ENCODE peak calls at places on chromosome 2, in six cellular contexts. One of them, this sample, is unnamed.

GRCh38 chr2:148978736-148979135 is 59.8 kb upstream of the LYPD6B start:
- DNase-seq in CD4-positive, alpha-beta memory T cell: no peak
- DNase-seq in Caki2: no peak
- DNase-seq in ureter: no peak
- DNase-seq in OCI-LY7: no peak
- DNase-seq in GOT3: no peak
- DNase-seq in this sample: no peak

GRCh38 chr2:176484838-176485237 is 215.6 kb downstream of the MTX2 start:
- DNase-seq in ureter: no peak
- DNase-seq in Caki2: no peak
- DNase-seq in CD4-positive, alpha-beta memory T cell: no peak
- DNase-seq in GOT3: no peak
- DNase-seq in OCI-LY7: no peak
- DNase-seq in this sample: no peak

GRCh38 chr2:43228341-43228751 is 1.9 kb upstream of the ZFP36L2 start:
- DNase-seq in Caki2: no peak
- DNase-seq in ureter: no peak
- DNase-seq in GOT3: no peak
- DNase-seq in OCI-LY7: peak
- DNase-seq in CD4-positive, alpha-beta memory T cell: peak
- DNase-seq in this sample: no peak

GRCh38 chr2:39516347-39517101 is 79.4 kb upstream of the MAP4K3 start:
- DNase-seq in GOT3: no peak
- DNase-seq in CD4-positive, alpha-beta memory T cell: no peak
- DNase-seq in Caki2: no peak
- DNase-seq in ureter: peak
- DNase-seq in OCI-LY7: no peak
- DNase-seq in this sample: peak

GRCh38 chr2:125822746-125823145 is 833.2 kb upstream of the GYPC start:
- DNase-seq in OCI-LY7: no peak
- DNase-seq in Caki2: no peak
- DNase-seq in ureter: no peak
- DNase-seq in CD4-positive, alpha-beta memory T cell: no peak
- DNase-seq in GOT3: no peak
- DNase-seq in this sample: no peak

GRCh38 chr2:229339613-229340012 is 68.5 kb upstream of the PID1 start:
- DNase-seq in ureter: no peak
- DNase-seq in GOT3: no peak
- DNase-seq in OCI-LY7: no peak
- DNase-seq in CD4-positive, alpha-beta memory T cell: no peak
- DNase-seq in Caki2: no peak
- DNase-seq in this sample: no peak

GRCh38 chr2:183172220-183172887 is 48.1 kb downstream of the NUP35 start:
- DNase-seq in CD4-positive, alpha-beta memory T cell: no peak
- DNase-seq in GOT3: no peak
- DNase-seq in OCI-LY7: no peak
- DNase-seq in ureter: no peak
- DNase-seq in Caki2: no peak
- DNase-seq in this sample: no peak

GRCh38 chr2:226721541-226721940 is 78.1 kb downstream of the IRS1 start:
- DNase-seq in Caki2: no peak
- DNase-seq in CD4-positive, alpha-beta memory T cell: no peak
- DNase-seq in OCI-LY7: no peak
- DNase-seq in ureter: no peak
- DNase-seq in GOT3: no peak
- DNase-seq in this sample: no peak

This sample was measured in stomach.